ENCODE peak calls at places on chromosome 4, in ten cellular contexts. U is EL; K is stimulated activated CD8-positive, alpha-beta memory T cell treated with anti-CD3 and anti-CD28 coated beads, Interleukin-2, amount 100 ng/mL, for 48 hours; Z is Caco-2; O is substantia nigra; I is mesendoderm; P is HCEC 1CT; S is activated CD8-positive, alpha-beta memory T cell treated with anti-CD3 and anti-CD28 coated beads for 1 hour; X is T-helper 9 cell; B is anterior cingulate cortex. F is an unnamed sample.

GRCh38 chr4:72295966-72296557 is 264.3 kb downstream of the NPFFR2 start:
- DNase-seq in U (peak), K (no peak), Z (peak), O (no peak), I (peak), P (peak), S (no peak), X (no peak), B (no peak), F (peak)

GRCh38 chr4:13844740-13845139 is 217.2 kb upstream of the BOD1L1 start:
- DNase-seq in U (no peak), K (no peak), Z (no peak), O (no peak), I (no peak), P (no peak), S (no peak), X (no peak), B (no peak), F (no peak)

GRCh38 chr4:125313497-125313896 is 1.3 kb upstream of the FAT4 start:
- DNase-seq in U (peak), K (no peak), Z (peak), O (no peak), I (peak), P (peak), S (no peak), X (no peak), B (peak), F (peak)

GRCh38 chr4:152970102-152970820 is 34.1 kb downstream of the FHDC1 start:
- DNase-seq in U (peak), K (no peak), Z (no peak), O (no peak), I (no peak), P (no peak), S (no peak), X (no peak), B (no peak), F (no peak)

GRCh38 chr4:117249333-117249732 is 164.0 kb upstream of the TRAM1L1 start:
- DNase-seq in U (no peak), K (no peak), Z (no peak), O (no peak), I (no peak), P (no peak), S (no peak), X (no peak), B (no peak), F (no peak)

GRCh38 chr4:186946682-186947294 is 223.1 kb upstream of the FAT1 start:
- DNase-seq in U (peak), K (no peak), Z (peak), O (no peak), I (peak), P (no peak), S (no peak), X (no peak), B (no peak), F (no peak)

GRCh38 chr4:139297001-139297410 is 4.3 kb upstream of the NAA15 start:
- DNase-seq in U (peak), K (no peak), Z (no peak), O (no peak), I (no peak), P (peak), S (no peak), X (no peak), B (no peak), F (peak)

GRCh38 chr4:169756971-169757574 is 671 bp downstream of the HPF1 start:
- DNase-seq in U (no peak), K (no peak), Z (no peak), O (no peak), I (no peak), P (no peak), S (no peak), X (no peak), B (no peak), F (peak)

GRCh38 chr4:75037253-75037652 is 104.3 kb downstream of the PARM1 start:
- DNase-seq in U (no peak), K (no peak), Z (no peak), O (no peak), I (peak), P (no peak), S (no peak), X (no peak), B (no peak), F (no peak)

GRCh38 chr4:577499-578450 is 1.7 kb upstream of the TMEM271 start:
- DNase-seq in U (peak), K (no peak), Z (peak), O (no peak), I (peak), P (no peak), S (no peak), X (no peak), B (peak), F (no peak)

GRCh38 chr4:77196866-77197265 is 39.9 kb downstream of the CCNG2 start:
- DNase-seq in U (no peak), K (peak), Z (no peak), O (no peak), I (peak), P (no peak), S (no peak), X (no peak), B (no peak), F (peak)

GRCh38 chr4:16082424-16083216 is 1.2 kb downstream of the PROM1 start:
- DNase-seq in U (peak), K (peak), Z (peak), O (no peak), I (peak), P (no peak), S (no peak), X (no peak), B (peak), F (no peak)

GRCh38 chr4:78565971-78566372 is 14.4 kb downstream of the ANXA3 start:
- DNase-seq in U (peak), K (no peak), Z (peak), O (no peak), I (peak), P (peak), S (no peak), X (no peak), B (no peak), F (no peak)

GRCh38 chr4:150173854-150174398 is 95.7 kb downstream of the DCLK2 start:
- DNase-seq in U (no peak), K (no peak), Z (no peak), O (no peak), I (no peak), P (no peak), S (no peak), X (no peak), B (peak), F (no peak)

GRCh38 chr4:8117278-8117682 is 41.3 kb downstream of the ABLIM2 start:
- DNase-seq in U (peak), K (peak), Z (peak), O (no peak), I (peak), P (peak), S (no peak), X (no peak), B (no peak), F (peak)

GRCh38 chr4:155629183-155629825 is 37.3 kb upstream of the GUCY1A1 start:
- DNase-seq in U (peak), K (no peak), Z (no peak), O (no peak), I (no peak), P (peak), S (no peak), X (no peak), B (no peak), F (no peak)

GRCh38 chr4:156933633-156934258 is 37.9 kb downstream of the PDGFC start:
- DNase-seq in U (peak), K (no peak), Z (peak), O (no peak), I (no peak), P (peak), S (no peak), X (no peak), B (no peak), F (peak)

GRCh38 chr4:8099981-8100464 is 58.6 kb downstream of the ABLIM2 start:
- DNase-seq in U (no peak), K (no peak), Z (no peak), O (no peak), I (no peak), P (no peak), S (no peak), X (no peak), B (no peak), F (no peak)

GRCh38 chr4:124803026-124803425 is 90.5 kb upstream of the ANKRD50 start:
- DNase-seq in U (no peak), K (no peak), Z (no peak), O (no peak), I (no peak), P (no peak), S (no peak), X (no peak), B (no peak), F (no peak)